ENCODE peak calls at places on chromosomes 2 and 18, in eight cellular contexts. One of them, this sample, is unnamed.

GRCh38 chr2:210337159-210337558 is 22.2 kb upstream of the MYL1 start:
- ATAC-seq in Right ventricle myocardium superior: no peak
- ATAC-seq in mucosa of descending colon: no peak
- ATAC-seq in heart right ventricle: no peak
- ATAC-seq in A549: peak; percentile 34
- ATAC-seq in gastrocnemius medialis: no peak
- ATAC-seq in heart left ventricle: no peak
- ATAC-seq in gastroesophageal sphincter: no peak
- ATAC-seq in this sample: no peak

GRCh38 chr18:69897397-69898108 is 50.1 kb downstream of the CD226 start:
- ATAC-seq in Right ventricle myocardium superior: no peak
- ATAC-seq in mucosa of descending colon: peak; percentile 44
- ATAC-seq in heart right ventricle: no peak
- ATAC-seq in A549: no peak
- ATAC-seq in gastrocnemius medialis: no peak
- ATAC-seq in heart left ventricle: no peak
- ATAC-seq in gastroesophageal sphincter: no peak
- ATAC-seq in this sample: no peak

GRCh38 chr2:149063177-149063576 is 24.7 kb downstream of the LYPD6B start:
- ATAC-seq in Right ventricle myocardium superior: no peak
- ATAC-seq in mucosa of descending colon: peak; percentile 79
- ATAC-seq in heart right ventricle: no peak
- ATAC-seq in A549: no peak
- ATAC-seq in gastrocnemius medialis: no peak
- ATAC-seq in heart left ventricle: no peak
- ATAC-seq in gastroesophageal sphincter: no peak
- ATAC-seq in this sample: no peak

GRCh38 chr2:105776560-105776928 is 31.8 kb downstream of the NCK2 start:
- ATAC-seq in Right ventricle myocardium superior: peak; percentile 32
- ATAC-seq in mucosa of descending colon: no peak
- ATAC-seq in heart right ventricle: no peak
- ATAC-seq in A549: no peak
- ATAC-seq in gastrocnemius medialis: peak; percentile 21
- ATAC-seq in heart left ventricle: peak; percentile 44
- ATAC-seq in gastroesophageal sphincter: no peak
- ATAC-seq in this sample: no peak

GRCh38 chr2:383888-384287 is 96.0 kb upstream of the ALKAL2 start:
- ATAC-seq in Right ventricle myocardium superior: no peak
- ATAC-seq in mucosa of descending colon: peak; percentile 97
- ATAC-seq in heart right ventricle: no peak
- ATAC-seq in A549: peak; percentile 42
- ATAC-seq in gastrocnemius medialis: no peak
- ATAC-seq in heart left ventricle: no peak
- ATAC-seq in gastroesophageal sphincter: no peak
- ATAC-seq in this sample: peak; percentile 58

GRCh38 chr2:216071452-216071851 is 10.2 kb downstream of the PECR start:
- ATAC-seq in Right ventricle myocardium superior: no peak
- ATAC-seq in mucosa of descending colon: no peak
- ATAC-seq in heart right ventricle: no peak
- ATAC-seq in A549: no peak
- ATAC-seq in gastrocnemius medialis: no peak
- ATAC-seq in heart left ventricle: no peak
- ATAC-seq in gastroesophageal sphincter: no peak
- ATAC-seq in this sample: no peak

GRCh38 chr2:156695595-156695994 is 259.4 kb downstream of the GPD2 start:
- ATAC-seq in Right ventricle myocardium superior: no peak
- ATAC-seq in mucosa of descending colon: no peak
- ATAC-seq in heart right ventricle: no peak
- ATAC-seq in A549: no peak
- ATAC-seq in gastrocnemius medialis: no peak
- ATAC-seq in heart left ventricle: no peak
- ATAC-seq in gastroesophageal sphincter: no peak
- ATAC-seq in this sample: no peak

GRCh38 chr2:229273384-229274338 is 2.6 kb upstream of the PID1 start:
- ATAC-seq in Right ventricle myocardium superior: peak; percentile 84
- ATAC-seq in mucosa of descending colon: peak; percentile 91
- ATAC-seq in heart right ventricle: peak; percentile 73
- ATAC-seq in A549: peak; percentile 94
- ATAC-seq in gastrocnemius medialis: peak; percentile 81
- ATAC-seq in heart left ventricle: peak; percentile 85
- ATAC-seq in gastroesophageal sphincter: peak; percentile 63
- ATAC-seq in this sample: no peak

GRCh38 chr18:26304511-26304910 is 78.3 kb downstream of the TAF4B start:
- ATAC-seq in Right ventricle myocardium superior: no peak
- ATAC-seq in mucosa of descending colon: no peak
- ATAC-seq in heart right ventricle: no peak
- ATAC-seq in A549: no peak
- ATAC-seq in gastrocnemius medialis: no peak
- ATAC-seq in heart left ventricle: no peak
- ATAC-seq in gastroesophageal sphincter: no peak
- ATAC-seq in this sample: no peak

GRCh38 chr2:202387608-202388342 is 11.6 kb downstream of the BMPR2 start:
- ATAC-seq in Right ventricle myocardium superior: peak; percentile 66
- ATAC-seq in mucosa of descending colon: no peak
- ATAC-seq in heart right ventricle: no peak
- ATAC-seq in A549: no peak
- ATAC-seq in gastrocnemius medialis: no peak
- ATAC-seq in heart left ventricle: peak; percentile 34
- ATAC-seq in gastroesophageal sphincter: no peak
- ATAC-seq in this sample: no peak

GRCh38 chr2:233995985-233996384 is 54.5 kb upstream of the SPP2 start:
- ATAC-seq in Right ventricle myocardium superior: no peak
- ATAC-seq in mucosa of descending colon: no peak
- ATAC-seq in heart right ventricle: no peak
- ATAC-seq in A549: no peak
- ATAC-seq in gastrocnemius medialis: no peak
- ATAC-seq in heart left ventricle: no peak
- ATAC-seq in gastroesophageal sphincter: no peak
- ATAC-seq in this sample: peak; percentile 64

GRCh38 chr2:111671426-111672150 is 212.4 kb downstream of the ANAPC1 start:
- ATAC-seq in Right ventricle myocardium superior: peak; percentile 61
- ATAC-seq in mucosa of descending colon: peak; percentile 25
- ATAC-seq in heart right ventricle: peak; percentile 36
- ATAC-seq in A549: no peak
- ATAC-seq in gastrocnemius medialis: peak; percentile 29
- ATAC-seq in heart left ventricle: peak; percentile 62
- ATAC-seq in gastroesophageal sphincter: peak; percentile 83
- ATAC-seq in this sample: no peak

GRCh38 chr2:168404764-168405163 is 51.3 kb upstream of the CERS6 start:
- ATAC-seq in Right ventricle myocardium superior: no peak
- ATAC-seq in mucosa of descending colon: peak; percentile 92
- ATAC-seq in heart right ventricle: no peak
- ATAC-seq in A549: no peak
- ATAC-seq in gastrocnemius medialis: no peak
- ATAC-seq in heart left ventricle: no peak
- ATAC-seq in gastroesophageal sphincter: no peak
- ATAC-seq in this sample: no peak

GRCh38 chr18:47410139-47410538 is 158.7 kb upstream of the SKOR2 start:
- ATAC-seq in Right ventricle myocardium superior: no peak
- ATAC-seq in mucosa of descending colon: no peak
- ATAC-seq in heart right ventricle: no peak
- ATAC-seq in A549: no peak
- ATAC-seq in gastrocnemius medialis: no peak
- ATAC-seq in heart left ventricle: no peak
- ATAC-seq in gastroesophageal sphincter: no peak
- ATAC-seq in this sample: no peak

GRCh38 chr2:120862254-120863172 is 126.8 kb downstream of the GLI2 start:
- ATAC-seq in Right ventricle myocardium superior: no peak
- ATAC-seq in mucosa of descending colon: no peak
- ATAC-seq in heart right ventricle: no peak
- ATAC-seq in A549: no peak
- ATAC-seq in gastrocnemius medialis: no peak
- ATAC-seq in heart left ventricle: no peak
- ATAC-seq in gastroesophageal sphincter: no peak
- ATAC-seq in this sample: no peak

GRCh38 chr2:168525020-168525419 is 68.9 kb downstream of the CERS6 start:
- ATAC-seq in Right ventricle myocardium superior: no peak
- ATAC-seq in mucosa of descending colon: peak; percentile 81
- ATAC-seq in heart right ventricle: no peak
- ATAC-seq in A549: no peak
- ATAC-seq in gastrocnemius medialis: no peak
- ATAC-seq in heart left ventricle: no peak
- ATAC-seq in gastroesophageal sphincter: no peak
- ATAC-seq in this sample: no peak

GRCh38 chr2:152402780-152403388 is 67.9 kb downstream of the FMNL2 start:
- ATAC-seq in Right ventricle myocardium superior: peak; percentile 18
- ATAC-seq in mucosa of descending colon: peak; percentile 41
- ATAC-seq in heart right ventricle: no peak
- ATAC-seq in A549: no peak
- ATAC-seq in gastrocnemius medialis: peak; percentile 52
- ATAC-seq in heart left ventricle: no peak
- ATAC-seq in gastroesophageal sphincter: no peak
- ATAC-seq in this sample: no peak

GRCh38 chr2:221972813-221973478 is 325.9 kb downstream of the PAX3 start:
- ATAC-seq in Right ventricle myocardium superior: no peak
- ATAC-seq in mucosa of descending colon: no peak
- ATAC-seq in heart right ventricle: no peak
- ATAC-seq in A549: no peak
- ATAC-seq in gastrocnemius medialis: no peak
- ATAC-seq in heart left ventricle: no peak
- ATAC-seq in gastroesophageal sphincter: no peak
- ATAC-seq in this sample: no peak

GRCh38 chr2:218470454-218470853 is 51.5 kb downstream of the VIL1 start:
- ATAC-seq in Right ventricle myocardium superior: no peak
- ATAC-seq in mucosa of descending colon: no peak
- ATAC-seq in heart right ventricle: no peak
- ATAC-seq in A549: no peak
- ATAC-seq in gastrocnemius medialis: no peak
- ATAC-seq in heart left ventricle: no peak
- ATAC-seq in gastroesophageal sphincter: no peak
- ATAC-seq in this sample: no peak

GRCh38 chr2:159455330-159455918 is 160.9 kb downstream of the BAZ2B start:
- ATAC-seq in Right ventricle myocardium superior: peak; percentile 26
- ATAC-seq in mucosa of descending colon: no peak
- ATAC-seq in heart right ventricle: no peak
- ATAC-seq in A549: peak; percentile 41
- ATAC-seq in gastrocnemius medialis: no peak
- ATAC-seq in heart left ventricle: no peak
- ATAC-seq in gastroesophageal sphincter: no peak
- ATAC-seq in this sample: no peak

GRCh38 chr2:213119061-213119809 is 32.2 kb downstream of the IKZF2 start:
- ATAC-seq in Right ventricle myocardium superior: no peak
- ATAC-seq in mucosa of descending colon: peak; percentile 22
- ATAC-seq in heart right ventricle: no peak
- ATAC-seq in A549: no peak
- ATAC-seq in gastrocnemius medialis: peak; percentile 36
- ATAC-seq in heart left ventricle: no peak
- ATAC-seq in gastroesophageal sphincter: no peak
- ATAC-seq in this sample: peak; percentile 84

GRCh38 chr2:150129921-150130320 is 357.5 kb downstream of the RND3 start:
- ATAC-seq in Right ventricle myocardium superior: no peak
- ATAC-seq in mucosa of descending colon: no peak
- ATAC-seq in heart right ventricle: no peak
- ATAC-seq in A549: no peak
- ATAC-seq in gastrocnemius medialis: no peak
- ATAC-seq in heart left ventricle: no peak
- ATAC-seq in gastroesophageal sphincter: no peak
- ATAC-seq in this sample: no peak

GRCh38 chr2:27582129-27582694 is 630 bp upstream of the ZNF512 start:
- ATAC-seq in Right ventricle myocardium superior: peak; percentile 8
- ATAC-seq in mucosa of descending colon: no peak
- ATAC-seq in heart right ventricle: no peak
- ATAC-seq in A549: no peak
- ATAC-seq in gastrocnemius medialis: peak; percentile 8
- ATAC-seq in heart left ventricle: no peak
- ATAC-seq in gastroesophageal sphincter: no peak
- ATAC-seq in this sample: no peak

GRCh38 chr2:9819551-9819950 is 23.7 kb upstream of the TAF1B start:
- ATAC-seq in Right ventricle myocardium superior: no peak
- ATAC-seq in mucosa of descending colon: no peak
- ATAC-seq in heart right ventricle: no peak
- ATAC-seq in A549: no peak
- ATAC-seq in gastrocnemius medialis: no peak
- ATAC-seq in heart left ventricle: no peak
- ATAC-seq in gastroesophageal sphincter: no peak
- ATAC-seq in this sample: no peak

GRCh38 chr18:57210711-57211411 is 64.0 kb downstream of the BOD1L2 start:
- ATAC-seq in Right ventricle myocardium superior: no peak
- ATAC-seq in mucosa of descending colon: peak; percentile 83
- ATAC-seq in heart right ventricle: no peak
- ATAC-seq in A549: peak; percentile 74
- ATAC-seq in gastrocnemius medialis: no peak
- ATAC-seq in heart left ventricle: no peak
- ATAC-seq in gastroesophageal sphincter: no peak
- ATAC-seq in this sample: no peak

GRCh38 chr2:116098049-116098448 is 1655.6 kb downstream of the DPP10 start:
- ATAC-seq in Right ventricle myocardium superior: no peak
- ATAC-seq in mucosa of descending colon: no peak
- ATAC-seq in heart right ventricle: no peak
- ATAC-seq in A549: no peak
- ATAC-seq in gastrocnemius medialis: no peak
- ATAC-seq in heart left ventricle: no peak
- ATAC-seq in gastroesophageal sphincter: no peak
- ATAC-seq in this sample: no peak

GRCh38 chr18:22185723-22186386 is 16.5 kb downstream of the GATA6 start:
- ATAC-seq in Right ventricle myocardium superior: no peak
- ATAC-seq in mucosa of descending colon: peak; percentile 63
- ATAC-seq in heart right ventricle: no peak
- ATAC-seq in A549: no peak
- ATAC-seq in gastrocnemius medialis: no peak
- ATAC-seq in heart left ventricle: peak; percentile 5
- ATAC-seq in gastroesophageal sphincter: no peak
- ATAC-seq in this sample: no peak

GRCh38 chr2:144240656-144241339 is 279.1 kb downstream of the ZEB2 start:
- ATAC-seq in Right ventricle myocardium superior: no peak
- ATAC-seq in mucosa of descending colon: peak; percentile 69
- ATAC-seq in heart right ventricle: no peak
- ATAC-seq in A549: no peak
- ATAC-seq in gastrocnemius medialis: no peak
- ATAC-seq in heart left ventricle: no peak
- ATAC-seq in gastroesophageal sphincter: no peak
- ATAC-seq in this sample: peak; percentile 94